ENCODE peak calls at places on chromosomes 4 and X, in four cellular contexts. One of them, this sample, is unnamed.
A peak's percentile ranks its signal among the peaks of the same experiment; 100 is the strongest.

GRCh38 chr4:165894159-165894558 is 21.1 kb downstream of the TLL1 start:
- DNase-seq in stimulated activated CD8-positive, alpha-beta memory T cell treated with anti-CD3 and anti-CD28 coated beads, Interleukin-15, amount 100 ng/mL, for 4 hours: no peak
- DNase-seq in T-helper 1 cell: no peak
- DNase-seq in sciatic nerve: no peak
- DNase-seq in this sample: no peak

GRCh38 chr4:186537843-186538521 is 17.4 kb downstream of the MTNR1A start:
- DNase-seq in stimulated activated CD8-positive, alpha-beta memory T cell treated with anti-CD3 and anti-CD28 coated beads, Interleukin-15, amount 100 ng/mL, for 4 hours: no peak
- DNase-seq in T-helper 1 cell: no peak
- DNase-seq in sciatic nerve: no peak
- DNase-seq in this sample: no peak

GRCh38 chr4:162644346-162644745 is 480.5 kb upstream of the FSTL5 start:
- DNase-seq in stimulated activated CD8-positive, alpha-beta memory T cell treated with anti-CD3 and anti-CD28 coated beads, Interleukin-15, amount 100 ng/mL, for 4 hours: no peak
- DNase-seq in sciatic nerve: no peak
- DNase-seq in T-helper 1 cell: no peak
- DNase-seq in this sample: no peak

GRCh38 chrX:57677132-57677858 is 2.8 kb downstream of the NLRP2B start:
- DNase-seq in T-helper 1 cell: no peak
- DNase-seq in sciatic nerve: no peak
- DNase-seq in stimulated activated CD8-positive, alpha-beta memory T cell treated with anti-CD3 and anti-CD28 coated beads, Interleukin-15, amount 100 ng/mL, for 4 hours: no peak
- DNase-seq in this sample: no peak

GRCh38 chr4:118265312-118266144 is 87.3 kb downstream of the PRSS12 start:
- DNase-seq in stimulated activated CD8-positive, alpha-beta memory T cell treated with anti-CD3 and anti-CD28 coated beads, Interleukin-15, amount 100 ng/mL, for 4 hours: no peak
- DNase-seq in sciatic nerve: no peak
- DNase-seq in T-helper 1 cell: no peak
- DNase-seq in this sample: peak; percentile 62

GRCh38 chrX:146581981-146582712 is 227.4 kb upstream of the CXorf51B start:
- DNase-seq in stimulated activated CD8-positive, alpha-beta memory T cell treated with anti-CD3 and anti-CD28 coated beads, Interleukin-15, amount 100 ng/mL, for 4 hours: no peak
- DNase-seq in sciatic nerve: no peak
- DNase-seq in T-helper 1 cell: no peak
- DNase-seq in this sample: no peak

GRCh38 chr4:156560701-156561100 is 410.9 kb downstream of the PDGFC start:
- DNase-seq in T-helper 1 cell: no peak
- DNase-seq in sciatic nerve: no peak
- DNase-seq in stimulated activated CD8-positive, alpha-beta memory T cell treated with anti-CD3 and anti-CD28 coated beads, Interleukin-15, amount 100 ng/mL, for 4 hours: no peak
- DNase-seq in this sample: no peak

GRCh38 chrX:21959362-21960051 is 19.0 kb downstream of the SMS start:
- DNase-seq in stimulated activated CD8-positive, alpha-beta memory T cell treated with anti-CD3 and anti-CD28 coated beads, Interleukin-15, amount 100 ng/mL, for 4 hours: no peak
- DNase-seq in sciatic nerve: no peak
- DNase-seq in T-helper 1 cell: no peak
- DNase-seq in this sample: no peak

GRCh38 chr4:179762840-179763239 is 2320.6 kb upstream of the AGA start:
- DNase-seq in sciatic nerve: no peak
- DNase-seq in T-helper 1 cell: no peak
- DNase-seq in stimulated activated CD8-positive, alpha-beta memory T cell treated with anti-CD3 and anti-CD28 coated beads, Interleukin-15, amount 100 ng/mL, for 4 hours: no peak
- DNase-seq in this sample: no peak

GRCh38 chr4:138770818-138771217 is 244.8 kb upstream of the NOCT start:
- DNase-seq in sciatic nerve: no peak
- DNase-seq in T-helper 1 cell: no peak
- DNase-seq in stimulated activated CD8-positive, alpha-beta memory T cell treated with anti-CD3 and anti-CD28 coated beads, Interleukin-15, amount 100 ng/mL, for 4 hours: no peak
- DNase-seq in this sample: no peak

GRCh38 chr4:149160370-149160769 is 655.3 kb downstream of the IQCM start:
- DNase-seq in stimulated activated CD8-positive, alpha-beta memory T cell treated with anti-CD3 and anti-CD28 coated beads, Interleukin-15, amount 100 ng/mL, for 4 hours: no peak
- DNase-seq in sciatic nerve: no peak
- DNase-seq in T-helper 1 cell: no peak
- DNase-seq in this sample: no peak

GRCh38 chrX:140431521-140431920 is 73.3 kb downstream of the SOX3 start:
- DNase-seq in sciatic nerve: no peak
- DNase-seq in T-helper 1 cell: no peak
- DNase-seq in stimulated activated CD8-positive, alpha-beta memory T cell treated with anti-CD3 and anti-CD28 coated beads, Interleukin-15, amount 100 ng/mL, for 4 hours: no peak
- DNase-seq in this sample: no peak

GRCh38 chr4:176791591-176792347 is 953 bp downstream of the VEGFC start:
- DNase-seq in sciatic nerve: no peak
- DNase-seq in stimulated activated CD8-positive, alpha-beta memory T cell treated with anti-CD3 and anti-CD28 coated beads, Interleukin-15, amount 100 ng/mL, for 4 hours: no peak
- DNase-seq in T-helper 1 cell: no peak
- DNase-seq in this sample: no peak

GRCh38 chr4:176910646-176911045 is 117.9 kb upstream of the VEGFC start:
- DNase-seq in sciatic nerve: no peak
- DNase-seq in stimulated activated CD8-positive, alpha-beta memory T cell treated with anti-CD3 and anti-CD28 coated beads, Interleukin-15, amount 100 ng/mL, for 4 hours: no peak
- DNase-seq in T-helper 1 cell: no peak
- DNase-seq in this sample: no peak

GRCh38 chr4:38743866-38744265 is 38.9 kb downstream of the TLR10 start:
- DNase-seq in stimulated activated CD8-positive, alpha-beta memory T cell treated with anti-CD3 and anti-CD28 coated beads, Interleukin-15, amount 100 ng/mL, for 4 hours: no peak
- DNase-seq in T-helper 1 cell: no peak
- DNase-seq in sciatic nerve: no peak
- DNase-seq in this sample: no peak

GRCh38 chr4:10731162-10731561 is 46.6 kb upstream of the CLNK start:
- DNase-seq in stimulated activated CD8-positive, alpha-beta memory T cell treated with anti-CD3 and anti-CD28 coated beads, Interleukin-15, amount 100 ng/mL, for 4 hours: no peak
- DNase-seq in sciatic nerve: no peak
- DNase-seq in T-helper 1 cell: no peak
- DNase-seq in this sample: no peak

GRCh38 chr4:183602444-183603102 is 56.4 kb downstream of the RWDD4 start:
- DNase-seq in sciatic nerve: no peak
- DNase-seq in T-helper 1 cell: no peak
- DNase-seq in stimulated activated CD8-positive, alpha-beta memory T cell treated with anti-CD3 and anti-CD28 coated beads, Interleukin-15, amount 100 ng/mL, for 4 hours: no peak
- DNase-seq in this sample: no peak

GRCh38 chr4:3010577-3010976 is 47.2 kb downstream of the GRK4 start:
- DNase-seq in stimulated activated CD8-positive, alpha-beta memory T cell treated with anti-CD3 and anti-CD28 coated beads, Interleukin-15, amount 100 ng/mL, for 4 hours: no peak
- DNase-seq in T-helper 1 cell: no peak
- DNase-seq in sciatic nerve: no peak
- DNase-seq in this sample: no peak

GRCh38 chrX:122418758-122419157 is 765.3 kb upstream of the GRIA3 start:
- DNase-seq in T-helper 1 cell: no peak
- DNase-seq in sciatic nerve: no peak
- DNase-seq in stimulated activated CD8-positive, alpha-beta memory T cell treated with anti-CD3 and anti-CD28 coated beads, Interleukin-15, amount 100 ng/mL, for 4 hours: no peak
- DNase-seq in this sample: no peak

GRCh38 chrX:112147206-112147605 is 64.6 kb upstream of the TRPC5 start:
- DNase-seq in T-helper 1 cell: no peak
- DNase-seq in stimulated activated CD8-positive, alpha-beta memory T cell treated with anti-CD3 and anti-CD28 coated beads, Interleukin-15, amount 100 ng/mL, for 4 hours: no peak
- DNase-seq in sciatic nerve: no peak
- DNase-seq in this sample: no peak

GRCh38 chrX:55489315-55490009 is at the start of gene USP51:
- DNase-seq in sciatic nerve: peak; percentile 76
- DNase-seq in stimulated activated CD8-positive, alpha-beta memory T cell treated with anti-CD3 and anti-CD28 coated beads, Interleukin-15, amount 100 ng/mL, for 4 hours: no peak
- DNase-seq in T-helper 1 cell: no peak
- DNase-seq in this sample: peak; percentile 49

GRCh38 chrX:113384628-113385027 is 544.0 kb upstream of the AMOT start:
- DNase-seq in stimulated activated CD8-positive, alpha-beta memory T cell treated with anti-CD3 and anti-CD28 coated beads, Interleukin-15, amount 100 ng/mL, for 4 hours: no peak
- DNase-seq in T-helper 1 cell: no peak
- DNase-seq in sciatic nerve: no peak
- DNase-seq in this sample: no peak

GRCh38 chr4:77927991-77928925 is 65.6 kb downstream of the MRPL1 start:
- DNase-seq in T-helper 1 cell: no peak
- DNase-seq in stimulated activated CD8-positive, alpha-beta memory T cell treated with anti-CD3 and anti-CD28 coated beads, Interleukin-15, amount 100 ng/mL, for 4 hours: no peak
- DNase-seq in sciatic nerve: no peak
- DNase-seq in this sample: no peak

GRCh38 chr4:3473251-3473942 is 10.3 kb downstream of the DOK7 start:
- DNase-seq in stimulated activated CD8-positive, alpha-beta memory T cell treated with anti-CD3 and anti-CD28 coated beads, Interleukin-15, amount 100 ng/mL, for 4 hours: no peak
- DNase-seq in T-helper 1 cell: no peak
- DNase-seq in sciatic nerve: no peak
- DNase-seq in this sample: no peak

GRCh38 chr4:154497901-154498300 is 6.3 kb upstream of the DCHS2 start:
- DNase-seq in stimulated activated CD8-positive, alpha-beta memory T cell treated with anti-CD3 and anti-CD28 coated beads, Interleukin-15, amount 100 ng/mL, for 4 hours: no peak
- DNase-seq in sciatic nerve: no peak
- DNase-seq in T-helper 1 cell: no peak
- DNase-seq in this sample: no peak

GRCh38 chr4:16337936-16338335 is 111.7 kb upstream of the TAPT1 start:
- DNase-seq in sciatic nerve: no peak
- DNase-seq in T-helper 1 cell: no peak
- DNase-seq in stimulated activated CD8-positive, alpha-beta memory T cell treated with anti-CD3 and anti-CD28 coated beads, Interleukin-15, amount 100 ng/mL, for 4 hours: no peak
- DNase-seq in this sample: no peak

GRCh38 chrX:98755912-98756311 is 1654.2 kb downstream of the PCDH19 start:
- DNase-seq in stimulated activated CD8-positive, alpha-beta memory T cell treated with anti-CD3 and anti-CD28 coated beads, Interleukin-15, amount 100 ng/mL, for 4 hours: no peak
- DNase-seq in sciatic nerve: no peak
- DNase-seq in T-helper 1 cell: no peak
- DNase-seq in this sample: no peak

GRCh38 chr4:138633505-138633904 is 382.1 kb upstream of the NOCT start:
- DNase-seq in T-helper 1 cell: no peak
- DNase-seq in sciatic nerve: no peak
- DNase-seq in stimulated activated CD8-positive, alpha-beta memory T cell treated with anti-CD3 and anti-CD28 coated beads, Interleukin-15, amount 100 ng/mL, for 4 hours: no peak
- DNase-seq in this sample: no peak

GRCh38 chr4:17688011-17688441 is 73.6 kb downstream of the MED28 start:
- DNase-seq in sciatic nerve: no peak
- DNase-seq in T-helper 1 cell: no peak
- DNase-seq in stimulated activated CD8-positive, alpha-beta memory T cell treated with anti-CD3 and anti-CD28 coated beads, Interleukin-15, amount 100 ng/mL, for 4 hours: no peak
- DNase-seq in this sample: no peak

GRCh38 chr4:105147226-105148151 is 813 bp downstream of the TET2 start:
- DNase-seq in stimulated activated CD8-positive, alpha-beta memory T cell treated with anti-CD3 and anti-CD28 coated beads, Interleukin-15, amount 100 ng/mL, for 4 hours: no peak
- DNase-seq in sciatic nerve: no peak
- DNase-seq in T-helper 1 cell: no peak
- DNase-seq in this sample: peak; percentile 47

GRCh38 chr4:6900956-6901355 is 8.7 kb upstream of the TBC1D14 start:
- DNase-seq in T-helper 1 cell: no peak
- DNase-seq in sciatic nerve: no peak
- DNase-seq in stimulated activated CD8-positive, alpha-beta memory T cell treated with anti-CD3 and anti-CD28 coated beads, Interleukin-15, amount 100 ng/mL, for 4 hours: no peak
- DNase-seq in this sample: no peak

GRCh38 chr4:159520074-159520473 is 417.2 kb downstream of the RAPGEF2 start:
- DNase-seq in T-helper 1 cell: no peak
- DNase-seq in sciatic nerve: no peak
- DNase-seq in stimulated activated CD8-positive, alpha-beta memory T cell treated with anti-CD3 and anti-CD28 coated beads, Interleukin-15, amount 100 ng/mL, for 4 hours: no peak
- DNase-seq in this sample: no peak

This sample was measured in left lobe of liver.